ENCODE peak calls at places on chromosomes 11 and 22, in six cellular contexts. Y is cardiac muscle cell, T is SHP77 treated with DMSO at 0.1 percent for 48 hours, B is GM06990, D is T-cell, J is SK-N-DZ. Q is an unnamed sample.

GRCh38 chr11:48169706-48170105 is 46.9 kb upstream of the OR4B1 start:
- DNase-seq in J (no peak), T (no peak), Y (peak), B (no peak), D (no peak), Q (no peak)

GRCh38 chr11:6427516-6427915 is 8.6 kb upstream of the APBB1 start:
- DNase-seq in D (no peak), T (no peak), Y (no peak), B (no peak), J (no peak), Q (no peak)

GRCh38 chr11:62245271-62245753 is 3.3 kb downstream of the SCGB1D2 start:
- DNase-seq in D (no peak), B (peak), T (no peak), J (peak), Y (peak), Q (no peak)

GRCh38 chr11:75311858-75312288 is 39.6 kb downstream of the ARRB1 start:
- DNase-seq in Y (peak), B (no peak), T (peak), J (peak), D (no peak), Q (no peak)

GRCh38 chr11:121291896-121292502 is 572 bp upstream of the SC5D start:
- DNase-seq in J (no peak), Y (peak), D (no peak), T (no peak), B (no peak), Q (no peak)

GRCh38 chr11:605286-606129 is 10.2 kb downstream of the IRF7 start:
- DNase-seq in D (no peak), J (no peak), B (no peak), T (no peak), Y (no peak), Q (no peak)

GRCh38 chr11:5367461-5368074 is 16.0 kb upstream of the OR51M1 start:
- DNase-seq in J (no peak), Y (peak), D (no peak), T (no peak), B (no peak), Q (no peak)

GRCh38 chr22:19832476-19833108 is 22.1 kb downstream of the GNB1L start:
- DNase-seq in D (no peak), J (no peak), Y (no peak), B (no peak), T (no peak), Q (no peak)

GRCh38 chr11:528815-529728 is 6.3 kb downstream of the HRAS start:
- DNase-seq in D (no peak), B (no peak), Y (no peak), T (no peak), J (no peak), Q (no peak)

GRCh38 chr22:30833328-30833727 is 135.2 kb downstream of the MORC2 start:
- DNase-seq in Y (no peak), T (no peak), D (no peak), J (no peak), B (no peak), Q (no peak)

GRCh38 chr22:35218079-35218478 is 39.2 kb upstream of the HMGXB4 start:
- DNase-seq in B (no peak), Y (no peak), J (no peak), D (no peak), T (no peak), Q (no peak)

GRCh38 chr11:122213111-122213510 is 97.1 kb upstream of the BLID start:
- DNase-seq in T (no peak), Y (no peak), J (no peak), B (no peak), D (no peak), Q (no peak)

GRCh38 chr11:125164422-125165110 is at the start of gene PKNOX2:
- DNase-seq in Y (peak), B (no peak), T (no peak), J (peak), D (peak), Q (peak)

GRCh38 chr11:120340529-120340928 is 4.3 kb downstream of the ARHGEF12 start:
- DNase-seq in D (no peak), B (no peak), T (no peak), J (no peak), Y (no peak), Q (no peak)

GRCh38 chr11:56700242-56700918 is 1.5 kb downstream of the OR9G1 start:
- DNase-seq in B (no peak), D (no peak), Y (no peak), J (no peak), T (no peak), Q (no peak)

GRCh38 chr11:8055836-8056526 is 25.0 kb upstream of the TUB start:
- DNase-seq in Y (no peak), T (no peak), B (no peak), D (no peak), J (no peak), Q (no peak)

GRCh38 chr11:46134540-46134939 is 13.3 kb upstream of the PHF21A start:
- DNase-seq in T (no peak), Y (no peak), D (no peak), B (no peak), J (no peak), Q (no peak)